ENCODE peak calls at places on chromosomes 5 and 9, in nine cellular contexts. One of them, this sample, is unnamed.

GRCh38 chr9:89428901-89429890 is 68.7 kb downstream of the SEMA4D start:
- DNase-seq in lower leg skin: no peak
- DNase-seq in fibroblast of pulmonary artery: no peak
- DNase-seq in brain microvascular endothelial cell: no peak
- DNase-seq in RWPE1: no peak
- DNase-seq in left lung: no peak
- DNase-seq in progenitor cell of endocrine pancreas: no peak
- DNase-seq in upper lobe of right lung: no peak
- DNase-seq in PC-3: no peak
- DNase-seq in this sample: no peak

GRCh38 chr5:132076983-132077382 is 3.4 kb downstream of the CSF2 start:
- DNase-seq in lower leg skin: no peak
- DNase-seq in fibroblast of pulmonary artery: no peak
- DNase-seq in brain microvascular endothelial cell: no peak
- DNase-seq in RWPE1: no peak
- DNase-seq in left lung: peak
- DNase-seq in progenitor cell of endocrine pancreas: no peak
- DNase-seq in upper lobe of right lung: no peak
- DNase-seq in PC-3: no peak
- DNase-seq in this sample: no peak

GRCh38 chr9:92468206-92468605 is 14.1 kb downstream of the ASPN start:
- DNase-seq in lower leg skin: no peak
- DNase-seq in fibroblast of pulmonary artery: no peak
- DNase-seq in brain microvascular endothelial cell: no peak
- DNase-seq in RWPE1: peak
- DNase-seq in left lung: no peak
- DNase-seq in progenitor cell of endocrine pancreas: no peak
- DNase-seq in upper lobe of right lung: no peak
- DNase-seq in PC-3: no peak
- DNase-seq in this sample: no peak

GRCh38 chr9:136333045-136333444 is 5.7 kb downstream of the GPSM1 start:
- DNase-seq in lower leg skin: no peak
- DNase-seq in fibroblast of pulmonary artery: no peak
- DNase-seq in brain microvascular endothelial cell: no peak
- DNase-seq in RWPE1: no peak
- DNase-seq in left lung: no peak
- DNase-seq in progenitor cell of endocrine pancreas: no peak
- DNase-seq in upper lobe of right lung: no peak
- DNase-seq in PC-3: no peak
- DNase-seq in this sample: no peak

GRCh38 chr5:164302533-164303235 is 797.3 kb downstream of the MAT2B start:
- DNase-seq in lower leg skin: no peak
- DNase-seq in fibroblast of pulmonary artery: peak
- DNase-seq in brain microvascular endothelial cell: no peak
- DNase-seq in RWPE1: peak
- DNase-seq in left lung: no peak
- DNase-seq in progenitor cell of endocrine pancreas: no peak
- DNase-seq in upper lobe of right lung: no peak
- DNase-seq in PC-3: peak
- DNase-seq in this sample: no peak

GRCh38 chr5:59586811-59587340 is 306.6 kb downstream of the PDE4D start:
- DNase-seq in lower leg skin: no peak
- DNase-seq in fibroblast of pulmonary artery: no peak
- DNase-seq in brain microvascular endothelial cell: no peak
- DNase-seq in RWPE1: no peak
- DNase-seq in left lung: no peak
- DNase-seq in progenitor cell of endocrine pancreas: no peak
- DNase-seq in upper lobe of right lung: no peak
- DNase-seq in PC-3: no peak
- DNase-seq in this sample: no peak

GRCh38 chr5:141508440-141508807 is 19.5 kb downstream of the PCDHGC5 start:
- DNase-seq in lower leg skin: no peak
- DNase-seq in fibroblast of pulmonary artery: peak
- DNase-seq in brain microvascular endothelial cell: peak
- DNase-seq in RWPE1: no peak
- DNase-seq in left lung: no peak
- DNase-seq in progenitor cell of endocrine pancreas: no peak
- DNase-seq in upper lobe of right lung: no peak
- DNase-seq in PC-3: no peak
- DNase-seq in this sample: no peak

GRCh38 chr9:110065527-110065926 is 142.4 kb downstream of the C9orf152 start:
- DNase-seq in lower leg skin: no peak
- DNase-seq in fibroblast of pulmonary artery: peak
- DNase-seq in brain microvascular endothelial cell: no peak
- DNase-seq in RWPE1: no peak
- DNase-seq in left lung: no peak
- DNase-seq in progenitor cell of endocrine pancreas: no peak
- DNase-seq in upper lobe of right lung: no peak
- DNase-seq in PC-3: no peak
- DNase-seq in this sample: no peak

GRCh38 chr5:41182666-41183065 is 30.7 kb downstream of the C6 start:
- DNase-seq in lower leg skin: no peak
- DNase-seq in fibroblast of pulmonary artery: no peak
- DNase-seq in brain microvascular endothelial cell: no peak
- DNase-seq in RWPE1: no peak
- DNase-seq in left lung: no peak
- DNase-seq in progenitor cell of endocrine pancreas: no peak
- DNase-seq in upper lobe of right lung: no peak
- DNase-seq in PC-3: no peak
- DNase-seq in this sample: no peak

GRCh38 chr5:20832204-20833080 is 844.4 kb upstream of the CDH18 start:
- DNase-seq in lower leg skin: no peak
- DNase-seq in fibroblast of pulmonary artery: no peak
- DNase-seq in brain microvascular endothelial cell: no peak
- DNase-seq in RWPE1: no peak
- DNase-seq in left lung: no peak
- DNase-seq in progenitor cell of endocrine pancreas: no peak
- DNase-seq in upper lobe of right lung: no peak
- DNase-seq in PC-3: no peak
- DNase-seq in this sample: no peak

DNA sequence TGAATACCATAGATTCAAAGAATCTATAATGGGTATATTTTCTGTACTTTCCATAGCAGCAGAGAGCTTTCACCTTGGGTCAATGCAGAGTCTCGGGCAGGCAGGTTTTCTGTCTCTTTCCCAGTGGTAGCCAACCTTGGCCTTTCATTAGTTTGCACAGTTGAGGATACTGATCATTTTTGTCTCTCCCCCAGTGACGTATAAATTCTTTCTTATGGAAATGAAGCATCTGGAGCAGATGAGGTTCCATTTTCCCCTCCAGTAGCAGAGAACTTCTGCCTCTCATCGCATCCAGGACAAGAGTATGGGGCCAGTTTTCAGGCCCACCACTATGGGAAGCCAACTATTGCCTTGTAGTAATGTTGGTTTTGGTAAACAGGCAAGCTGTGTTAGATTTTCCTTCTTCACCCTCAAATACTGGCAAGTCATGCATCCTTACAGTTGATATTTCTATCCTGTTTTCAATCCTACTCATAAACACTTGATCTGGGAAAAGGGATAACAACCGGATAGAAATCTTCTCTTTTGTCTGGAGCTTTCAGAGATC is 845.2 kb upstream of the CDH18 start:
- DNase-seq in lower leg skin: no peak
- DNase-seq in fibroblast of pulmonary artery: no peak
- DNase-seq in brain microvascular endothelial cell: no peak
- DNase-seq in RWPE1: no peak
- DNase-seq in left lung: no peak
- DNase-seq in progenitor cell of endocrine pancreas: no peak
- DNase-seq in upper lobe of right lung: no peak
- DNase-seq in PC-3: no peak
- DNase-seq in this sample: no peak
- TF ChIP-seq CTCF in lower leg skin: no peak
- TF ChIP-seq CTCF in fibroblast of pulmonary artery: no peak
- TF ChIP-seq CTCF in brain microvascular endothelial cell: no peak
- TF ChIP-seq CTCF in RWPE1: no peak
- TF ChIP-seq CTCF in left lung: no peak
- TF ChIP-seq CTCF in progenitor cell of endocrine pancreas: no peak
- TF ChIP-seq CTCF in upper lobe of right lung: no peak
- TF ChIP-seq CTCF in PC-3: no peak
- TF ChIP-seq CTCF in this sample: no peak

GRCh38 chr9:122265265-122265900 is 701 bp downstream of the MRRF start:
- DNase-seq in lower leg skin: no peak
- DNase-seq in fibroblast of pulmonary artery: peak
- DNase-seq in brain microvascular endothelial cell: no peak
- DNase-seq in RWPE1: no peak
- DNase-seq in left lung: no peak
- DNase-seq in progenitor cell of endocrine pancreas: no peak
- DNase-seq in upper lobe of right lung: no peak
- DNase-seq in PC-3: peak
- DNase-seq in this sample: peak
- TF ChIP-seq CTCF in lower leg skin: no peak
- TF ChIP-seq CTCF in fibroblast of pulmonary artery: no peak
- TF ChIP-seq CTCF in brain microvascular endothelial cell: no peak
- TF ChIP-seq CTCF in RWPE1: no peak
- TF ChIP-seq CTCF in left lung: no peak
- TF ChIP-seq CTCF in progenitor cell of endocrine pancreas: no peak
- TF ChIP-seq CTCF in upper lobe of right lung: no peak
- TF ChIP-seq CTCF in PC-3: peak
- TF ChIP-seq CTCF in this sample: no peak

DNA sequence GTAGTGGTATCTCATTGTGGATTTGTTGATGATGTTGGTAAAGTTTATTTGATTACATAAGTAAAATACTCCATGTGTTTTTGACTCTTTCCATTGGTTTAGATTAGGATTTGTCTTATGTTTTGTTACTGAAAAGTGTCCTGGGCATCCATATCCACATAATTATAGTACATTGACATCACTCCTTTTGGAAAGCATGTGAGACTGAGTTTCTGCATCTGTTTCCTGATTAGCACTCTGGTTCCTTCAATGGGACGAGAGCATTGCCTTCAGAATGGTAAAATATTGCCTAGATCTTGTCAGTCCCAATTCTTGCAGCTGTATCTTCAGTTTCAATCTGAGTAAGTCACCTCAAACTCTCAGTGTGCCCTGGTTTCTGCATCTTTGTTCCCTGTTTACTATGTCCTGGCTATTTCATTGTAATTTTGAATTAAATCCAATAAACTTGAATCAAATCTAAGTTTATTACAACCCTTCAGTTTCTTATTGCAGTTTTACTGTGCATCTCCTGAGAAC is 128.1 kb downstream of the FBXO38 start:
- DNase-seq in lower leg skin: no peak
- DNase-seq in fibroblast of pulmonary artery: no peak
- DNase-seq in brain microvascular endothelial cell: no peak
- DNase-seq in RWPE1: no peak
- DNase-seq in left lung: no peak
- DNase-seq in progenitor cell of endocrine pancreas: no peak
- DNase-seq in upper lobe of right lung: no peak
- DNase-seq in PC-3: no peak
- DNase-seq in this sample: no peak
- TF ChIP-seq CTCF in lower leg skin: no peak
- TF ChIP-seq CTCF in fibroblast of pulmonary artery: no peak
- TF ChIP-seq CTCF in brain microvascular endothelial cell: no peak
- TF ChIP-seq CTCF in RWPE1: no peak
- TF ChIP-seq CTCF in left lung: no peak
- TF ChIP-seq CTCF in progenitor cell of endocrine pancreas: no peak
- TF ChIP-seq CTCF in upper lobe of right lung: no peak
- TF ChIP-seq CTCF in PC-3: no peak
- TF ChIP-seq CTCF in this sample: no peak

GRCh38 chr5:119131530-119132313 is 60.8 kb downstream of the DMXL1 start:
- DNase-seq in lower leg skin: no peak
- DNase-seq in fibroblast of pulmonary artery: no peak
- DNase-seq in brain microvascular endothelial cell: no peak
- DNase-seq in RWPE1: no peak
- DNase-seq in left lung: no peak
- DNase-seq in progenitor cell of endocrine pancreas: no peak
- DNase-seq in upper lobe of right lung: no peak
- DNase-seq in PC-3: no peak
- DNase-seq in this sample: no peak

GRCh38 chr5:119129770-119130169 is 58.9 kb downstream of the DMXL1 start:
- DNase-seq in lower leg skin: no peak
- DNase-seq in fibroblast of pulmonary artery: no peak
- DNase-seq in brain microvascular endothelial cell: no peak
- DNase-seq in RWPE1: no peak
- DNase-seq in left lung: no peak
- DNase-seq in progenitor cell of endocrine pancreas: no peak
- DNase-seq in upper lobe of right lung: no peak
- DNase-seq in PC-3: no peak
- DNase-seq in this sample: no peak
- TF ChIP-seq CTCF in lower leg skin: no peak
- TF ChIP-seq CTCF in fibroblast of pulmonary artery: no peak
- TF ChIP-seq CTCF in brain microvascular endothelial cell: no peak
- TF ChIP-seq CTCF in RWPE1: no peak
- TF ChIP-seq CTCF in left lung: no peak
- TF ChIP-seq CTCF in progenitor cell of endocrine pancreas: no peak
- TF ChIP-seq CTCF in upper lobe of right lung: no peak
- TF ChIP-seq CTCF in PC-3: no peak
- TF ChIP-seq CTCF in this sample: no peak